ENCODE peak calls at places on chromosomes 13 and 19, in nine cellular contexts. L, A, E, Q, X, K, M, N and F are unnamed samples.

GRCh38 chr13:24502567-24503375 is 9.8 kb downstream of the PARP4 start:
- DNase-seq in N (no peak), K (no peak), E (peak), X (no peak), A (peak), Q (no peak), L (no peak), M (no peak), F (peak)

GRCh38 chr19:23799321-23799720 is 40.6 kb upstream of the ZNF681 start:
- DNase-seq in L (no peak), A (no peak), Q (no peak), N (no peak), X (peak), E (no peak), M (peak), K (no peak), F (no peak)

GRCh38 chr13:105273665-105274222 is 1261.7 kb downstream of the EFNB2 start:
- DNase-seq in E (no peak), L (no peak), M (no peak), X (no peak), A (no peak), N (no peak), Q (no peak), K (no peak), F (no peak)

GRCh38 chr13:93786846-93787245 is 560.2 kb downstream of the GPC6 start:
- DNase-seq in L (no peak), E (no peak), Q (no peak), K (no peak), M (no peak), N (no peak), A (no peak), X (no peak), F (no peak)

GRCh38 chr13:113884821-113885220 is 20.9 kb upstream of the GAS6 start:
- DNase-seq in X (no peak), L (no peak), A (no peak), K (no peak), N (no peak), Q (no peak), M (no peak), E (no peak), F (no peak)

GRCh38 chr19:13156968-13157882 is 7.0 kb downstream of the IER2 start:
- DNase-seq in X (no peak), L (no peak), K (no peak), N (no peak), A (no peak), M (no peak), E (no peak), Q (no peak), F (no peak)

GRCh38 chr13:102856603-102857002 is 10.8 kb downstream of the ERCC5 start:
- DNase-seq in M (no peak), A (no peak), X (no peak), E (no peak), N (no peak), L (no peak), K (no peak), Q (no peak), F (no peak)

GRCh38 chr19:1819211-1819975 is 7.3 kb upstream of the ATP8B3 start:
- DNase-seq in E (no peak), Q (no peak), A (no peak), M (no peak), N (no peak), X (no peak), K (no peak), L (no peak), F (no peak)

GRCh38 chr13:99995503-99996176 is 14.1 kb downstream of the ZIC2 start:
- DNase-seq in L (no peak), A (peak), M (no peak), X (no peak), Q (no peak), K (no peak), N (no peak), E (no peak), F (no peak)

GRCh38 chr19:3471954-3472655 is 8.2 kb downstream of the SMIM24 start:
- DNase-seq in M (peak), Q (no peak), L (no peak), X (peak), A (peak), K (peak), N (peak), E (no peak), F (no peak)

GRCh38 chr19:30656520-30657100 is 284.4 kb downstream of the ZNF536 start:
- DNase-seq in K (no peak), E (no peak), Q (no peak), X (no peak), M (no peak), A (no peak), N (no peak), L (no peak), F (no peak)

GRCh38 chr19:36377541-36378178 is 1.3 kb downstream of the ZFP14 start:
- DNase-seq in M (no peak), N (no peak), Q (no peak), A (no peak), X (no peak), L (no peak), K (no peak), E (no peak), F (no peak)

GRCh38 chr13:31896427-31896826 is 135.1 kb upstream of the FRY start:
- DNase-seq in K (no peak), A (no peak), M (no peak), N (peak), X (no peak), L (no peak), E (no peak), Q (peak), F (no peak)

GRCh38 chr19:40921005-40921897 is 39.2 kb upstream of the CYP2A7 start:
- DNase-seq in X (no peak), Q (no peak), L (no peak), E (peak), M (no peak), K (no peak), N (no peak), A (no peak), F (no peak)

GRCh38 chr13:74550039-74550438 is 415.8 kb upstream of the KLF12 start:
- DNase-seq in N (no peak), K (no peak), X (no peak), Q (no peak), L (no peak), E (no peak), M (no peak), A (no peak), F (no peak)

GRCh38 chr13:48853381-48854102 is 122.2 kb upstream of the FNDC3A start:
- DNase-seq in L (no peak), Q (no peak), X (no peak), A (no peak), K (no peak), N (no peak), E (no peak), M (no peak), F (no peak)

GRCh38 chr13:33280923-33281322 is 4.6 kb downstream of the STARD13 start:
- DNase-seq in N (no peak), K (no peak), X (no peak), M (no peak), Q (no peak), L (no peak), E (no peak), A (no peak), F (no peak)

GRCh38 chr13:28355822-28356371 is 139.0 kb downstream of the FLT1 start:
- DNase-seq in L (no peak), E (no peak), X (no peak), Q (no peak), M (no peak), A (no peak), K (no peak), N (no peak), F (no peak)

GRCh38 chr13:87669379-87669978 is 1.7 kb upstream of the SLITRK5 start:
- DNase-seq in X (no peak), M (no peak), A (peak), E (no peak), K (no peak), L (no peak), Q (no peak), N (no peak), F (no peak)

GRCh38 chr13:44063881-44064280 is 184.2 kb downstream of the LACC1 start:
- DNase-seq in X (no peak), L (no peak), A (no peak), Q (no peak), N (no peak), E (no peak), M (no peak), K (no peak), F (no peak)